ENCODE peak calls at places on chromosomes 7 and 10, in nine cellular contexts. P is testis; O is NK-92 treated with Interleukin-12 subunit alpha and Interleukin-12 subunit beta, amount 100 ng/mL, for 24 hours; Q is stimulated activated naive CD8-positive, alpha-beta T cell treated with anti-CD3 and anti-CD28 coated beads, Interleukin-15, Interleukin-2, amounts not matched to agents 100 U/mL and 50 U/mL, for 24 hours; V is central memory CD4-positive, alpha-beta T cell; T is lung; G is T-helper 9 cell; F is activated naive CD4-positive, alpha-beta T cell treated with anti-CD3 and anti-CD28 coated beads for 36 hours; R is nephron progenitor cell. J is an unnamed sample.

GRCh38 chr7:64947252-64948000 is 43.4 kb downstream of the ZNF117 start:
- DNase-seq in G (no peak), P (no peak), V (no peak), O (no peak), R (peak), F (no peak), Q (no peak), T (no peak), J (no peak)

GRCh38 chr7:12385364-12385786 is 18.3 kb downstream of the VWDE start:
- DNase-seq in F (no peak), R (no peak), P (no peak), Q (no peak), T (no peak), O (no peak), G (no peak), V (no peak), J (no peak)

GRCh38 chr10:61888744-61889143 is 12.8 kb upstream of the ARID5B start:
- DNase-seq in F (peak), Q (no peak), R (no peak), G (no peak), T (no peak), O (no peak), V (no peak), P (no peak), J (no peak)

GRCh38 chr10:21172774-21173432 is 275.8 kb upstream of the NEBL start:
- DNase-seq in F (no peak), V (no peak), Q (no peak), O (no peak), G (no peak), R (peak), P (peak), T (no peak), J (no peak)

GRCh38 chr10:131311661-131312260 is at the start of gene TCERG1L:
- DNase-seq in G (no peak), R (peak), O (no peak), T (no peak), P (peak), F (peak), Q (peak), V (no peak), J (no peak)

GRCh38 chr10:21125471-21126228 is 228.5 kb upstream of the NEBL start:
- DNase-seq in P (no peak), V (no peak), R (no peak), O (no peak), T (no peak), Q (no peak), F (no peak), G (no peak), J (no peak)

GRCh38 chr7:141287936-141288335 is 214.1 kb downstream of the TMEM178B start:
- DNase-seq in T (no peak), P (no peak), F (no peak), O (no peak), V (no peak), G (no peak), Q (no peak), R (peak), J (no peak)

GRCh38 chr10:5945561-5946418 is 31.6 kb downstream of the IL15RA start:
- DNase-seq in Q (no peak), O (no peak), P (peak), G (no peak), R (no peak), V (no peak), T (peak), F (no peak), J (no peak)

GRCh38 chr10:127889605-127890195 is 3.0 kb downstream of the CLRN3 start:
- DNase-seq in O (no peak), P (no peak), T (peak), G (no peak), Q (no peak), V (no peak), R (no peak), F (no peak), J (no peak)

GRCh38 chr10:121647401-121647800 is 49.2 kb upstream of the FGFR2 start:
- DNase-seq in P (no peak), T (no peak), V (no peak), R (no peak), G (no peak), O (no peak), F (no peak), Q (no peak), J (no peak)

GRCh38 chr7:6422926-6423632 is 24.7 kb downstream of the DAGLB start:
- DNase-seq in O (no peak), G (no peak), F (no peak), V (no peak), Q (no peak), T (no peak), P (no peak), R (no peak), J (no peak)

GRCh38 chr7:120170384-120170783 is 102.6 kb upstream of the KCND2 start:
- DNase-seq in F (no peak), T (no peak), V (no peak), G (no peak), Q (no peak), P (no peak), R (no peak), O (no peak), J (no peak)

GRCh38 chr10:5490032-5490431 is 9.3 kb downstream of the CALML5 start:
- DNase-seq in R (no peak), Q (no peak), T (no peak), P (no peak), O (no peak), G (no peak), V (no peak), F (no peak), J (no peak)

GRCh38 chr10:124231188-124232135 is 138.1 kb upstream of the CHST15 start:
- DNase-seq in P (no peak), O (no peak), Q (peak), V (peak), G (peak), R (no peak), F (peak), T (no peak), J (peak)

J was measured in CD4-positive, CD25-positive, alpha-beta regulatory T cell.